ENCODE peak calls at places on chromosome X, in five cellular contexts. R is naive B cell, H is fibroblast of mammary gland, I is GM13976, F is heart left ventricle. B is an unnamed sample.

GRCh38 chrX:110155759-110156158 is 152.8 kb downstream of the TMEM164 start:
- DNase-seq in R (no peak), H (no peak), I (no peak), F (no peak), B (no peak)

GRCh38 chrX:72683631-72684030 is 30.5 kb downstream of the PHKA1 start:
- DNase-seq in R (no peak), H (no peak), I (no peak), F (no peak), B (no peak)

GRCh38 chrX:13851996-13852695 is 35.3 kb upstream of the GPM6B start:
- DNase-seq in R (peak), H (no peak), I (peak), F (no peak), B (no peak)

GRCh38 chrX:42770566-42770965 is 7.4 kb downstream of the PPP1R2C start:
- DNase-seq in R (no peak), H (no peak), I (no peak), F (no peak), B (no peak)

GRCh38 chrX:24231169-24231568 is 81.6 kb downstream of the ZFX start:
- DNase-seq in R (no peak), H (peak), I (peak), F (no peak), B (peak)

GRCh38 chrX:69104756-69105434 is 60.4 kb downstream of the PJA1 start:
- DNase-seq in R (no peak), H (no peak), I (no peak), F (no peak), B (no peak)

GRCh38 chrX:54042609-54043010 is 1.7 kb downstream of the PHF8 start:
- DNase-seq in R (peak), H (peak), I (peak), F (peak), B (peak)

GRCh38 chrX:48794993-48795501 is 6.8 kb upstream of the HDAC6 start:
- DNase-seq in R (no peak), H (peak), I (no peak), F (no peak), B (no peak)

GRCh38 chrX:107324493-107325310 is 118.3 kb downstream of the DNAAF6 start:
- DNase-seq in R (no peak), H (peak), I (peak), F (peak), B (no peak)

GRCh38 chrX:39492495-39493162 is 605.1 kb downstream of the BCOR start:
- DNase-seq in R (peak), H (no peak), I (no peak), F (no peak), B (no peak)

GRCh38 chrX:27976284-27976683 is 5.0 kb downstream of the DCAF8L1 start:
- DNase-seq in R (no peak), H (peak), I (no peak), F (no peak), B (no peak)

GRCh38 chrX:112760697-112761096 is 79.9 kb downstream of the AMOT start:
- DNase-seq in R (no peak), H (peak), I (no peak), F (no peak), B (no peak)

GRCh38 chrX:110244951-110245480 is 72.9 kb downstream of the AMMECR1 start:
- DNase-seq in R (no peak), H (peak), I (no peak), F (no peak), B (no peak)

GRCh38 chrX:7159132-7159861 is 11.3 kb upstream of the PUDP start:
- DNase-seq in R (no peak), H (peak), I (no peak), F (no peak), B (no peak)

GRCh38 chrX:134670241-134670811 is 12.1 kb upstream of the PLAC1 start:
- DNase-seq in R (no peak), H (peak), I (no peak), F (no peak), B (no peak)

GRCh38 chrX:63765692-63766091 is 19.3 kb downstream of the ARHGEF9 start:
- DNase-seq in R (no peak), H (no peak), I (no peak), F (no peak), B (no peak)

GRCh38 chrX:79524642-79525041 is 157.5 kb upstream of the ITM2A start:
- DNase-seq in R (no peak), H (no peak), I (no peak), F (no peak), B (no peak)

GRCh38 chrX:53795583-53795982 is 109.1 kb upstream of the HUWE1 start:
- DNase-seq in R (no peak), H (peak), I (no peak), F (no peak), B (no peak)

GRCh38 chrX:16788477-16788876 is 2.2 kb downstream of the TXLNG start:
- DNase-seq in R (no peak), H (peak), I (no peak), F (no peak), B (no peak)

GRCh38 chrX:51144828-51145442 is 187.7 kb upstream of the NUDT10 start:
- DNase-seq in R (peak), H (peak), I (peak), F (no peak), B (no peak)

GRCh38 chrX:100358766-100359165 is 51.3 kb downstream of the PCDH19 start:
- DNase-seq in R (no peak), H (no peak), I (no peak), F (no peak), B (no peak)

GRCh38 chrX:13938053-13938765 is 91.5 kb downstream of the GEMIN8 start:
- DNase-seq in R (peak), H (no peak), I (peak), F (peak), B (peak)

GRCh38 chrX:68945603-68946228 is 116.9 kb downstream of the EFNB1 start:
- DNase-seq in R (no peak), H (peak), I (peak), F (no peak), B (no peak)

B was measured in uterus.